ENCODE peak calls at places on chromosomes 12 and 14, in four cellular contexts. X is HCT116, N is HL-60, T is sigmoid colon. R is an unnamed sample.

GRCh38 chr12:80321653-80322052 is 122.4 kb upstream of the PTPRQ start:
- DNase-seq in X (no peak), N (no peak), T (no peak), R (no peak)

GRCh38 chr14:101475468-101476257 is 85.6 kb upstream of the DIO3 start:
- DNase-seq in X (no peak), N (peak; percentile 23), T (peak; percentile 72), R (peak; percentile 67)

GRCh38 chr12:82120901-82121300 is 237.3 kb downstream of the CCDC59 start:
- DNase-seq in X (no peak), N (no peak), T (no peak), R (no peak)

GRCh38 chr12:115478505-115478904 is 794.5 kb upstream of the TBX3 start:
- DNase-seq in X (no peak), N (no peak), T (no peak), R (no peak)

GRCh38 chr14:104016873-104017650 is 68.4 kb upstream of the ASPG start:
- DNase-seq in X (no peak), N (no peak), T (no peak), R (no peak)

GRCh38 chr12:12502813-12503146 is 59.9 kb downstream of the DUSP16 start:
- DNase-seq in X (no peak), N (no peak), T (no peak), R (no peak)

GRCh38 chr12:3777206-3777809 is 24.4 kb upstream of the CRACR2A start:
- DNase-seq in X (peak; percentile 33), N (no peak), T (no peak), R (no peak)

GRCh38 chr12:38152816-38153736 is 163.5 kb upstream of the ALG10B start:
- DNase-seq in X (no peak), N (no peak), T (no peak), R (no peak)

GRCh38 chr12:55955344-55955743 is 10.5 kb downstream of the PMEL start:
- DNase-seq in X (no peak), N (no peak), T (no peak), R (no peak)

GRCh38 chr12:116336542-116337065 is 59.1 kb upstream of the MED13L start:
- DNase-seq in X (no peak), N (peak; percentile 58), T (no peak), R (peak; percentile 40)

GRCh38 chr12:130969223-130969622 is 15.5 kb downstream of the ADGRD1 start:
- DNase-seq in X (no peak), N (no peak), T (no peak), R (no peak)

GRCh38 chr12:66947119-66947518 is 268.2 kb upstream of the GRIP1 start:
- DNase-seq in X (no peak), N (no peak), T (no peak), R (no peak)

GRCh38 chr14:90427848-90428426 is 31.1 kb downstream of the CALM1 start:
- DNase-seq in X (no peak), N (no peak), T (peak; percentile 50), R (no peak)

GRCh38 chr14:42277840-42278239 is 671.2 kb downstream of the LRFN5 start:
- DNase-seq in X (no peak), N (no peak), T (no peak), R (no peak)

GRCh38 chr12:109703684-109704083 is 9.9 kb upstream of the FAM222A start:
- DNase-seq in X (no peak), N (no peak), T (no peak), R (no peak)

GRCh38 chr12:54215990-54216579 is 27.3 kb upstream of the SMUG1 start:
- DNase-seq in X (no peak), N (no peak), T (no peak), R (no peak)

GRCh38 chr14:37328673-37329072 is 130.9 kb downstream of the MIPOL1 start:
- DNase-seq in X (no peak), N (no peak), T (no peak), R (no peak)

GRCh38 chr12:44431647-44432352 is 444.3 kb downstream of the NELL2 start:
- DNase-seq in X (no peak), N (no peak), T (no peak), R (no peak)

GRCh38 chr12:1800646-1801284 is 19.6 kb upstream of the LRTM2 start:
- DNase-seq in X (no peak), N (no peak), T (peak; percentile 74), R (peak; percentile 80)

GRCh38 chr12:65567820-65568219 is 256.5 kb upstream of the HMGA2 start:
- DNase-seq in X (no peak), N (no peak), T (no peak), R (no peak)

GRCh38 chr12:126268222-126268621 is 1203.0 kb downstream of the AACS start:
- DNase-seq in X (no peak), N (no peak), T (no peak), R (no peak)

GRCh38 chr14:50000215-50001145 is 107.6 kb downstream of the ARF6 start:
- DNase-seq in X (peak; percentile 71), N (no peak), T (peak; percentile 83), R (peak; percentile 83)
- TF ChIP-seq POLR2AphosphoS5 in X (peak; percentile 41), N (peak; percentile 15), T (peak; percentile 62), R (peak; percentile 35)

GRCh38 chr12:121575051-121575450 is 5.8 kb downstream of the KDM2B start:
- DNase-seq in X (no peak), N (no peak), T (no peak), R (no peak)

GRCh38 chr12:121570467-121571283 is 10.1 kb downstream of the KDM2B start:
- DNase-seq in X (no peak), N (no peak), T (no peak), R (no peak)

GRCh38 chr12:121568503-121568902 is 12.3 kb downstream of the KDM2B start:
- DNase-seq in X (no peak), N (no peak), T (no peak), R (no peak)

GRCh38 chr12:121573949-121574520 is 6.8 kb downstream of the KDM2B start:
- DNase-seq in X (no peak), N (no peak), T (no peak), R (no peak)

GRCh38 chr12:121568971-121569808 is 11.6 kb downstream of the KDM2B start:
- DNase-seq in X (no peak), N (no peak), T (peak; percentile 76), R (no peak)
- TF ChIP-seq POLR2AphosphoS5 in X (no peak), N (no peak), T (no peak), R (no peak)

DNA sequence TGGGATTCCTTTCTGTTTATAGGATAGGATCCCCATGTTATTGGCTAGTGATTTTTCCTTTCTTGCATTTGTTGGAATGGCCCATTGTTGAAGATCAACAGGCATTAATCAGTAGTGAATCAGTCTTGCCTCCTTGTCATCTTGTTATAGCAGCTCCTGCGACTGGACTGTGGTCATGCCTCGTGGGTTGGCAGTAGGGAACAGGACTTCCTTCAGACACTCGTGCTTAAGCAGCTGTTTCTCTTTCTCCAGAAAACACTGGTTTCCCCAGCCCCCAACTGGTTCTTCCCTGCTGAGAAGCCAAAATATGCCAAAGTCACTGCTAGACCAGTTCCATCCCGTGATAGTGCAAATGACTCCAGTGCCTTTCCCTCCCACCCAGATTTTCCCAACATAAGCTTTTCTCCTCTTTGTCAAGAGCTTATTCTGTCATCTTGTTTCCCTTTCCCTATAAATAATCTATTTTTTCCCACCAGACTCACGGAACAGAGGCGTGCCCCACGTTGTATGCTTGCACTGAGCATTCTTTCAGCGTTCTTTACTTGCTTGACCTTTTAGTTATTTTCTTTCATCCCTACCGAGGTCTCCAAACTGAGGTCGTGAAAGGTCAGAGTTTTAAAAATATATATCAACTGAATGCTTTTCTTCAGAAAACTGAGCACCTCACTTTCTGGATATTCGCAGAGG is 83.5 kb downstream of the SAMD4A start:
- DNase-seq in X (no peak), N (no peak), T (peak; percentile 85), R (no peak)
- TF ChIP-seq POLR2AphosphoS5 in X (no peak), N (no peak), T (peak; percentile 40), R (no peak)

DNA sequence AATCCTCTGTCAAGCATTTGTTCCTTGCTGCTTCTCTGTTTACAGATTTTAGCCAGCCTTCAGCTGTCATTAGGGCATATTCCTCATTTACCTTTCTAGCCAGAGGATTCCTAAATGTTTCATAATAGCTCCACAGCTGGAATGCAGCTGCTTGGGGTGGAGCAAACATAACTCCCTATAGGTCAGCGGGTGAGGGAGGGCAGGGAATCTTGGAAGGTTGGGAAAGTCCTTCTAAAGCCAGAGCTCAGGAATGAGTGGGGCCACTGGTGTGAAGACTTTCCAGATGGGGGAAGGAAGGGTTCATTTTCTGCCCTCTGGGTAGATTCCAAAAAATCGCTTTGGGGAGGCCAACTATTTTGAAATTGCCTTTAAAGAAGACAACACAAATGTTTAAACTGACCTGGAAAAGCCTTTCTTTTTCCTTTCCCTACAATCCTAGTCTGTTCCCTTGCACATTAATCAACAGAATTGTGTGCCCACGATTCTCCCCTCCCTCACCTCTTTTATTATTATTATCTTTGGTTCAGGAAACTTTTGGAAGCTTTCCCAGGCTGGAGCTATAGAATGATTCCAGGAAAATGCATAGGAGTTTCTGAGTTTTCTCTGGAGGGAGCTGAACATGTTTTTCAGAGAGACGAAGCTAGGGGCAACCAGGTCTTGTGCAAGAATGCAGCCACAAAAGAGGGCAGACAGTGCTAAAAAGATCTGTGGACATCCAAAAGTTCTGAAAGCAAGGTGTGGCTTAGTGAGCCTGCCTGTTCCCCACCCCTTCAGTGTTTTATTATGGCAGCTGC is 16.5 kb upstream of the IRF2BPL start:
- DNase-seq in X (no peak), N (no peak), T (peak; percentile 93), R (no peak)
- TF ChIP-seq POLR2AphosphoS5 in X (no peak), N (no peak), T (peak; percentile 75), R (peak; percentile 93)

GRCh38 chr12:95690861-95691635 is 99.5 kb downstream of the NTN4 start:
- DNase-seq in X (no peak), N (no peak), T (no peak), R (no peak)
- TF ChIP-seq POLR2AphosphoS5 in X (no peak), N (no peak), T (no peak), R (no peak)

GRCh38 chr14:23120405-23121251 is 1.6 kb upstream of the CEBPE start:
- DNase-seq in X (peak; percentile 73), N (peak; percentile 87), T (peak; percentile 96), R (peak; percentile 96)
- TF ChIP-seq POLR2AphosphoS5 in X (no peak), N (no peak), T (no peak), R (no peak)

DNA sequence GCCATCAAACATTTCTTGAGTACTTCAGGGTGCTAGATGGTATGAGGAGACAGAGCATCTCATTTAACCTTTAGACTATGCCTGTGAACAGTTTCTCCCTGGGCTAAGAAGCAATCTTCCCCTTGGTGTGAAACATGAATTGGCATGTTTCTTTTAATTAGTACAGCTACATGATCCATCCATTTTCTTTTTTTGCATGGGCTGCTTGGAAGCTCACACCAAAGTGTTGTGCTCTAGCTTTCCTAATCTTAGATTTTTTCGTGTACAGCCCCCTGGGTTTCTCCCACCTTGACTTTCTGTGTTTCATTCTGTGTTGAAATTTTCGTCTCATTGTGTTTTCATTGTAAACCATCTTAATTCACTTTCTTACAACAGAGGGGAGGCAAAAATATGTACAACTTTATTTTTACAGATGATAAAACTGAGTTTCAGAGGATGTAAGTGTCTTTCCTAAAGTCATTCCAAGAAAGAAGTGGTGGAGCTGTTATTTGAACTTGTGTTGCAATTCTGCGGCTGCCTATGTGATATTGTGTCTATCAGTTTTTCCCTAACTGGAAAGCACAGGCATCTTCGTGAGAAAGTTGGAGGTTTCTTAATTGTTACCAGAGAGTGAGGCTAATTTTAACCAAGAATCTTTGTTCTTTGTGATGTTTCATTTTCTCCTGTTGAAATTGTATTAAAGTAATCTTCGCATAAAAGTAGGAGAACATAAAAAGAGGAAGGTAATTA is 64.5 kb downstream of the DAAM1 start:
- DNase-seq in X (no peak), N (peak; percentile 26), T (no peak), R (no peak)
- TF ChIP-seq POLR2AphosphoS5 in X (no peak), N (no peak), T (no peak), R (no peak)

DNA sequence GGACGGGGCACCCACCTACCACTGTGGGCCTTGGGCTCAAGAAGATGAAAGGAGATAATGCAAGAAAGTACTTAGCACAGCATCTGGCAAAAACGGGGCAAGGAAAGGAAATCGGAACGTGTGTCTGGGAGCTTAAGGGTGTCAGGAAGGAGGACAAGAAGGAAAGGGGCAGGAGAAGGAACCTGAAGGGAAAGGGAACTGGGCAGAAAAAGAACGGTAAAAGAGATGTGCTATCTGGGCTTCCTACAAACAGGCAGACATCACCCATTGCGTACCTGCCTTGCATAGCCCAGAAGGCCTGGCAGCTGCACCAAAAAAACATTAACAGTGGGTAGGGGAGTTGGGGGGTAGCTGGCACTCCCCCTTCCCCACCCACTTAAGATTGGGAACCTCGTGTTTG is 958 bp upstream of the REM2 start:
- DNase-seq in X (no peak), N (no peak), T (no peak), R (no peak)
- TF ChIP-seq POLR2AphosphoS5 in X (no peak), N (no peak), T (no peak), R (no peak)

R was measured in suprapubic skin.